ENCODE peak calls at places on chromosomes 13 and 19, in eight cellular contexts. One of them, this sample, is unnamed.

GRCh38 chr19:7931221-7932061 is 5.5 kb upstream of the CTXN1 start:
- DNase-seq in mucosa of descending colon: peak; percentile 29
- DNase-seq in frontal cortex: no peak
- DNase-seq in GM04504: no peak
- DNase-seq in stimulated activated CD4-positive, alpha-beta T cell treated with anti-CD3 and anti-CD28 coated beads, Interleukin-1b, Interleukin-23, amount 100 ng/mL, for 24 hours: no peak
- DNase-seq in lung: no peak
- DNase-seq in ACHN: no peak
- DNase-seq in tibial nerve: no peak
- DNase-seq in this sample: no peak

GRCh38 chr19:1925544-1925943 is 15.4 kb upstream of the CSNK1G2 start:
- DNase-seq in ACHN: no peak
- DNase-seq in tibial nerve: no peak
- DNase-seq in mucosa of descending colon: no peak
- DNase-seq in frontal cortex: no peak
- DNase-seq in stimulated activated CD4-positive, alpha-beta T cell treated with anti-CD3 and anti-CD28 coated beads, Interleukin-1b, Interleukin-23, amount 100 ng/mL, for 24 hours: no peak
- DNase-seq in lung: no peak
- DNase-seq in GM04504: no peak
- DNase-seq in this sample: no peak

GRCh38 chr19:50494186-50495019 is 16.6 kb downstream of the JOSD2 start:
- DNase-seq in lung: no peak
- DNase-seq in frontal cortex: no peak
- DNase-seq in mucosa of descending colon: peak; percentile 1
- DNase-seq in GM04504: no peak
- DNase-seq in ACHN: no peak
- DNase-seq in stimulated activated CD4-positive, alpha-beta T cell treated with anti-CD3 and anti-CD28 coated beads, Interleukin-1b, Interleukin-23, amount 100 ng/mL, for 24 hours: no peak
- DNase-seq in tibial nerve: no peak
- DNase-seq in this sample: no peak

GRCh38 chr19:2287585-2287984 is 5.6 kb upstream of the PEAK3 start:
- DNase-seq in stimulated activated CD4-positive, alpha-beta T cell treated with anti-CD3 and anti-CD28 coated beads, Interleukin-1b, Interleukin-23, amount 100 ng/mL, for 24 hours: no peak
- DNase-seq in ACHN: no peak
- DNase-seq in frontal cortex: no peak
- DNase-seq in mucosa of descending colon: no peak
- DNase-seq in lung: no peak
- DNase-seq in GM04504: no peak
- DNase-seq in tibial nerve: no peak
- DNase-seq in this sample: no peak

GRCh38 chr13:20942938-20943518 is 40.5 kb upstream of the XPO4 start:
- DNase-seq in GM04504: no peak
- DNase-seq in stimulated activated CD4-positive, alpha-beta T cell treated with anti-CD3 and anti-CD28 coated beads, Interleukin-1b, Interleukin-23, amount 100 ng/mL, for 24 hours: no peak
- DNase-seq in frontal cortex: no peak
- DNase-seq in lung: no peak
- DNase-seq in mucosa of descending colon: peak; percentile 35
- DNase-seq in ACHN: no peak
- DNase-seq in tibial nerve: no peak
- DNase-seq in this sample: no peak

GRCh38 chr19:30078381-30078910 is 136.4 kb downstream of the URI1 start:
- DNase-seq in GM04504: no peak
- DNase-seq in frontal cortex: no peak
- DNase-seq in ACHN: no peak
- DNase-seq in tibial nerve: no peak
- DNase-seq in lung: no peak
- DNase-seq in mucosa of descending colon: no peak
- DNase-seq in stimulated activated CD4-positive, alpha-beta T cell treated with anti-CD3 and anti-CD28 coated beads, Interleukin-1b, Interleukin-23, amount 100 ng/mL, for 24 hours: no peak
- DNase-seq in this sample: no peak

GRCh38 chr19:29858000-29858596 is 46.3 kb downstream of the CCNE1 start:
- DNase-seq in tibial nerve: no peak
- DNase-seq in GM04504: no peak
- DNase-seq in mucosa of descending colon: peak; percentile 49
- DNase-seq in ACHN: peak; percentile 25
- DNase-seq in frontal cortex: no peak
- DNase-seq in stimulated activated CD4-positive, alpha-beta T cell treated with anti-CD3 and anti-CD28 coated beads, Interleukin-1b, Interleukin-23, amount 100 ng/mL, for 24 hours: no peak
- DNase-seq in lung: peak; percentile 37
- DNase-seq in this sample: peak; percentile 24

GRCh38 chr19:50720921-50721291 is 1.3 kb upstream of the SHANK1 start:
- DNase-seq in tibial nerve: no peak
- DNase-seq in mucosa of descending colon: no peak
- DNase-seq in ACHN: no peak
- DNase-seq in lung: no peak
- DNase-seq in frontal cortex: no peak
- DNase-seq in stimulated activated CD4-positive, alpha-beta T cell treated with anti-CD3 and anti-CD28 coated beads, Interleukin-1b, Interleukin-23, amount 100 ng/mL, for 24 hours: no peak
- DNase-seq in GM04504: peak; percentile 64
- DNase-seq in this sample: no peak

GRCh38 chr19:41956621-41957020 is 2.5 kb downstream of the RABAC1 start:
- DNase-seq in mucosa of descending colon: peak; percentile 71
- DNase-seq in ACHN: no peak
- DNase-seq in stimulated activated CD4-positive, alpha-beta T cell treated with anti-CD3 and anti-CD28 coated beads, Interleukin-1b, Interleukin-23, amount 100 ng/mL, for 24 hours: no peak
- DNase-seq in frontal cortex: no peak
- DNase-seq in tibial nerve: no peak
- DNase-seq in GM04504: no peak
- DNase-seq in lung: no peak
- DNase-seq in this sample: no peak